ENCODE peak calls at places on chromosomes 12 and 14, in ten cellular contexts. One of them, this sample, is unnamed.

GRCh38 chr12:6829532-6830220 is 1.5 kb downstream of the P3H3 start:
- DNase-seq in AG09319: no peak
- DNase-seq in GM12865: no peak
- DNase-seq in CMK: no peak
- DNase-seq in stimulated activated CD8-positive, alpha-beta memory T cell treated with anti-CD3 and anti-CD28 coated beads, Interleukin-12 subunit alpha, Interleukin-12 subunit beta, amount 100 ng/mL, for 1 hour: no peak
- DNase-seq in ureter: no peak
- DNase-seq in foreskin fibroblast: no peak
- DNase-seq in iPS-NIHi11: peak
- DNase-seq in GM06990: no peak
- DNase-seq in Karpas-422: no peak
- DNase-seq in this sample: no peak

GRCh38 chr12:40986031-40986430 is 202.1 kb upstream of the PDZRN4 start:
- DNase-seq in foreskin fibroblast: no peak
- DNase-seq in GM12865: no peak
- DNase-seq in CMK: no peak
- DNase-seq in Karpas-422: no peak
- DNase-seq in AG09319: no peak
- DNase-seq in stimulated activated CD8-positive, alpha-beta memory T cell treated with anti-CD3 and anti-CD28 coated beads, Interleukin-12 subunit alpha, Interleukin-12 subunit beta, amount 100 ng/mL, for 1 hour: no peak
- DNase-seq in GM06990: no peak
- DNase-seq in iPS-NIHi11: no peak
- DNase-seq in ureter: no peak
- DNase-seq in this sample: no peak

GRCh38 chr14:101808020-101808641 is 46.6 kb downstream of the PPP2R5C start:
- DNase-seq in stimulated activated CD8-positive, alpha-beta memory T cell treated with anti-CD3 and anti-CD28 coated beads, Interleukin-12 subunit alpha, Interleukin-12 subunit beta, amount 100 ng/mL, for 1 hour: no peak
- DNase-seq in GM12865: no peak
- DNase-seq in ureter: no peak
- DNase-seq in GM06990: no peak
- DNase-seq in AG09319: no peak
- DNase-seq in iPS-NIHi11: peak
- DNase-seq in foreskin fibroblast: no peak
- DNase-seq in CMK: peak
- DNase-seq in Karpas-422: peak
- DNase-seq in this sample: no peak

GRCh38 chr12:65308001-65308400 is 29.5 kb downstream of the MSRB3 start:
- DNase-seq in ureter: no peak
- DNase-seq in GM12865: no peak
- DNase-seq in Karpas-422: no peak
- DNase-seq in CMK: no peak
- DNase-seq in AG09319: no peak
- DNase-seq in stimulated activated CD8-positive, alpha-beta memory T cell treated with anti-CD3 and anti-CD28 coated beads, Interleukin-12 subunit alpha, Interleukin-12 subunit beta, amount 100 ng/mL, for 1 hour: no peak
- DNase-seq in iPS-NIHi11: no peak
- DNase-seq in GM06990: no peak
- DNase-seq in foreskin fibroblast: peak
- DNase-seq in this sample: no peak

GRCh38 chr14:51304428-51304827 is 64.4 kb downstream of the TMX1 start:
- DNase-seq in GM12865: no peak
- DNase-seq in ureter: no peak
- DNase-seq in iPS-NIHi11: no peak
- DNase-seq in AG09319: no peak
- DNase-seq in CMK: no peak
- DNase-seq in Karpas-422: no peak
- DNase-seq in foreskin fibroblast: no peak
- DNase-seq in GM06990: no peak
- DNase-seq in stimulated activated CD8-positive, alpha-beta memory T cell treated with anti-CD3 and anti-CD28 coated beads, Interleukin-12 subunit alpha, Interleukin-12 subunit beta, amount 100 ng/mL, for 1 hour: no peak
- DNase-seq in this sample: no peak

GRCh38 chr12:111143216-111143756 is 222.9 kb upstream of the MYL2 start:
- DNase-seq in ureter: no peak
- DNase-seq in Karpas-422: no peak
- DNase-seq in foreskin fibroblast: no peak
- DNase-seq in AG09319: no peak
- DNase-seq in CMK: no peak
- DNase-seq in stimulated activated CD8-positive, alpha-beta memory T cell treated with anti-CD3 and anti-CD28 coated beads, Interleukin-12 subunit alpha, Interleukin-12 subunit beta, amount 100 ng/mL, for 1 hour: no peak
- DNase-seq in GM12865: no peak
- DNase-seq in iPS-NIHi11: no peak
- DNase-seq in GM06990: no peak
- DNase-seq in this sample: no peak

GRCh38 chr12:120468271-120468845 is 1.2 kb downstream of the SRSF9 start:
- DNase-seq in AG09319: peak
- DNase-seq in GM06990: peak
- DNase-seq in foreskin fibroblast: peak
- DNase-seq in ureter: peak
- DNase-seq in GM12865: peak
- DNase-seq in Karpas-422: peak
- DNase-seq in CMK: no peak
- DNase-seq in stimulated activated CD8-positive, alpha-beta memory T cell treated with anti-CD3 and anti-CD28 coated beads, Interleukin-12 subunit alpha, Interleukin-12 subunit beta, amount 100 ng/mL, for 1 hour: no peak
- DNase-seq in iPS-NIHi11: peak
- DNase-seq in this sample: no peak

GRCh38 chr14:67343601-67344230 is 15.9 kb downstream of the ATP6V1D start:
- DNase-seq in foreskin fibroblast: no peak
- DNase-seq in GM06990: no peak
- DNase-seq in AG09319: no peak
- DNase-seq in Karpas-422: no peak
- DNase-seq in CMK: no peak
- DNase-seq in iPS-NIHi11: no peak
- DNase-seq in stimulated activated CD8-positive, alpha-beta memory T cell treated with anti-CD3 and anti-CD28 coated beads, Interleukin-12 subunit alpha, Interleukin-12 subunit beta, amount 100 ng/mL, for 1 hour: no peak
- DNase-seq in ureter: no peak
- DNase-seq in GM12865: no peak
- DNase-seq in this sample: no peak

GRCh38 chr12:30999011-30999410 is 72.5 kb downstream of the TSPAN11 start:
- DNase-seq in GM12865: no peak
- DNase-seq in ureter: no peak
- DNase-seq in Karpas-422: no peak
- DNase-seq in AG09319: no peak
- DNase-seq in stimulated activated CD8-positive, alpha-beta memory T cell treated with anti-CD3 and anti-CD28 coated beads, Interleukin-12 subunit alpha, Interleukin-12 subunit beta, amount 100 ng/mL, for 1 hour: no peak
- DNase-seq in CMK: no peak
- DNase-seq in foreskin fibroblast: no peak
- DNase-seq in GM06990: no peak
- DNase-seq in iPS-NIHi11: no peak
- DNase-seq in this sample: no peak

GRCh38 chr12:53677612-53678133 is 1.8 kb upstream of the ATP5MC2 start:
- DNase-seq in foreskin fibroblast: no peak
- DNase-seq in CMK: no peak
- DNase-seq in iPS-NIHi11: no peak
- DNase-seq in AG09319: no peak
- DNase-seq in GM12865: no peak
- DNase-seq in stimulated activated CD8-positive, alpha-beta memory T cell treated with anti-CD3 and anti-CD28 coated beads, Interleukin-12 subunit alpha, Interleukin-12 subunit beta, amount 100 ng/mL, for 1 hour: no peak
- DNase-seq in GM06990: no peak
- DNase-seq in Karpas-422: no peak
- DNase-seq in ureter: no peak
- DNase-seq in this sample: no peak

GRCh38 chr14:63323148-63323547 is 4.4 kb upstream of the GPHB5 start:
- DNase-seq in ureter: no peak
- DNase-seq in Karpas-422: no peak
- DNase-seq in stimulated activated CD8-positive, alpha-beta memory T cell treated with anti-CD3 and anti-CD28 coated beads, Interleukin-12 subunit alpha, Interleukin-12 subunit beta, amount 100 ng/mL, for 1 hour: no peak
- DNase-seq in GM06990: no peak
- DNase-seq in foreskin fibroblast: no peak
- DNase-seq in iPS-NIHi11: no peak
- DNase-seq in CMK: no peak
- DNase-seq in GM12865: no peak
- DNase-seq in AG09319: no peak
- DNase-seq in this sample: no peak

GRCh38 chr14:35285168-35285990 is 6.8 kb upstream of the PSMA6 start:
- DNase-seq in Karpas-422: peak
- DNase-seq in GM12865: peak
- DNase-seq in foreskin fibroblast: peak
- DNase-seq in AG09319: no peak
- DNase-seq in stimulated activated CD8-positive, alpha-beta memory T cell treated with anti-CD3 and anti-CD28 coated beads, Interleukin-12 subunit alpha, Interleukin-12 subunit beta, amount 100 ng/mL, for 1 hour: no peak
- DNase-seq in CMK: no peak
- DNase-seq in iPS-NIHi11: no peak
- DNase-seq in ureter: no peak
- DNase-seq in GM06990: peak
- DNase-seq in this sample: no peak

GRCh38 chr14:99754141-99755067 is 38.8 kb upstream of the EML1 start:
- DNase-seq in Karpas-422: no peak
- DNase-seq in stimulated activated CD8-positive, alpha-beta memory T cell treated with anti-CD3 and anti-CD28 coated beads, Interleukin-12 subunit alpha, Interleukin-12 subunit beta, amount 100 ng/mL, for 1 hour: no peak
- DNase-seq in GM06990: no peak
- DNase-seq in ureter: no peak
- DNase-seq in iPS-NIHi11: no peak
- DNase-seq in foreskin fibroblast: no peak
- DNase-seq in GM12865: no peak
- DNase-seq in CMK: no peak
- DNase-seq in AG09319: no peak
- DNase-seq in this sample: no peak

GRCh38 chr12:4628406-4628805 is 20.4 kb downstream of the AKAP3 start:
- DNase-seq in CMK: no peak
- DNase-seq in stimulated activated CD8-positive, alpha-beta memory T cell treated with anti-CD3 and anti-CD28 coated beads, Interleukin-12 subunit alpha, Interleukin-12 subunit beta, amount 100 ng/mL, for 1 hour: no peak
- DNase-seq in AG09319: no peak
- DNase-seq in foreskin fibroblast: no peak
- DNase-seq in Karpas-422: no peak
- DNase-seq in GM06990: no peak
- DNase-seq in GM12865: no peak
- DNase-seq in ureter: no peak
- DNase-seq in iPS-NIHi11: no peak
- DNase-seq in this sample: no peak

GRCh38 chr14:86430807-86431206 is 900.9 kb downstream of the FLRT2 start:
- DNase-seq in foreskin fibroblast: peak
- DNase-seq in GM12865: no peak
- DNase-seq in ureter: no peak
- DNase-seq in Karpas-422: no peak
- DNase-seq in CMK: no peak
- DNase-seq in AG09319: peak
- DNase-seq in stimulated activated CD8-positive, alpha-beta memory T cell treated with anti-CD3 and anti-CD28 coated beads, Interleukin-12 subunit alpha, Interleukin-12 subunit beta, amount 100 ng/mL, for 1 hour: no peak
- DNase-seq in iPS-NIHi11: no peak
- DNase-seq in GM06990: no peak
- DNase-seq in this sample: no peak

GRCh38 chr12:100860611-100861010 is 66.0 kb downstream of the ANO4 start:
- DNase-seq in AG09319: no peak
- DNase-seq in foreskin fibroblast: no peak
- DNase-seq in GM12865: no peak
- DNase-seq in GM06990: no peak
- DNase-seq in ureter: no peak
- DNase-seq in Karpas-422: no peak
- DNase-seq in stimulated activated CD8-positive, alpha-beta memory T cell treated with anti-CD3 and anti-CD28 coated beads, Interleukin-12 subunit alpha, Interleukin-12 subunit beta, amount 100 ng/mL, for 1 hour: no peak
- DNase-seq in CMK: no peak
- DNase-seq in iPS-NIHi11: no peak
- DNase-seq in this sample: no peak

GRCh38 chr14:54364555-54365415 is 32.0 kb upstream of the CDKN3 start:
- DNase-seq in ureter: no peak
- DNase-seq in iPS-NIHi11: no peak
- DNase-seq in CMK: no peak
- DNase-seq in GM12865: no peak
- DNase-seq in GM06990: no peak
- DNase-seq in AG09319: no peak
- DNase-seq in Karpas-422: no peak
- DNase-seq in foreskin fibroblast: peak
- DNase-seq in stimulated activated CD8-positive, alpha-beta memory T cell treated with anti-CD3 and anti-CD28 coated beads, Interleukin-12 subunit alpha, Interleukin-12 subunit beta, amount 100 ng/mL, for 1 hour: no peak
- DNase-seq in this sample: no peak

GRCh38 chr14:55638665-55639064 is 58.7 kb downstream of the KTN1 start:
- DNase-seq in stimulated activated CD8-positive, alpha-beta memory T cell treated with anti-CD3 and anti-CD28 coated beads, Interleukin-12 subunit alpha, Interleukin-12 subunit beta, amount 100 ng/mL, for 1 hour: no peak
- DNase-seq in iPS-NIHi11: no peak
- DNase-seq in foreskin fibroblast: no peak
- DNase-seq in Karpas-422: no peak
- DNase-seq in AG09319: no peak
- DNase-seq in GM06990: no peak
- DNase-seq in ureter: no peak
- DNase-seq in CMK: no peak
- DNase-seq in GM12865: no peak
- DNase-seq in this sample: no peak

GRCh38 chr14:95533391-95533821 is 1.4 kb upstream of the GLRX5 start:
- DNase-seq in iPS-NIHi11: no peak
- DNase-seq in ureter: no peak
- DNase-seq in foreskin fibroblast: no peak
- DNase-seq in Karpas-422: peak
- DNase-seq in GM06990: peak
- DNase-seq in stimulated activated CD8-positive, alpha-beta memory T cell treated with anti-CD3 and anti-CD28 coated beads, Interleukin-12 subunit alpha, Interleukin-12 subunit beta, amount 100 ng/mL, for 1 hour: no peak
- DNase-seq in CMK: no peak
- DNase-seq in AG09319: no peak
- DNase-seq in GM12865: peak
- DNase-seq in this sample: no peak

GRCh38 chr12:89349814-89350213 is 2.5 kb downstream of the DUSP6 start:
- DNase-seq in GM06990: no peak
- DNase-seq in stimulated activated CD8-positive, alpha-beta memory T cell treated with anti-CD3 and anti-CD28 coated beads, Interleukin-12 subunit alpha, Interleukin-12 subunit beta, amount 100 ng/mL, for 1 hour: no peak
- DNase-seq in GM12865: no peak
- DNase-seq in AG09319: no peak
- DNase-seq in iPS-NIHi11: peak
- DNase-seq in CMK: no peak
- DNase-seq in foreskin fibroblast: peak
- DNase-seq in ureter: no peak
- DNase-seq in Karpas-422: peak
- DNase-seq in this sample: no peak

GRCh38 chr14:76377675-76378074 is 1.7 kb downstream of the ESRRB start:
- DNase-seq in stimulated activated CD8-positive, alpha-beta memory T cell treated with anti-CD3 and anti-CD28 coated beads, Interleukin-12 subunit alpha, Interleukin-12 subunit beta, amount 100 ng/mL, for 1 hour: no peak
- DNase-seq in GM06990: no peak
- DNase-seq in ureter: no peak
- DNase-seq in foreskin fibroblast: no peak
- DNase-seq in GM12865: no peak
- DNase-seq in Karpas-422: no peak
- DNase-seq in iPS-NIHi11: no peak
- DNase-seq in AG09319: no peak
- DNase-seq in CMK: no peak
- DNase-seq in this sample: no peak

GRCh38 chr12:25590021-25590721 is 37.1 kb upstream of the LMNTD1 start:
- DNase-seq in Karpas-422: no peak
- DNase-seq in GM12865: no peak
- DNase-seq in GM06990: no peak
- DNase-seq in AG09319: no peak
- DNase-seq in foreskin fibroblast: no peak
- DNase-seq in ureter: no peak
- DNase-seq in stimulated activated CD8-positive, alpha-beta memory T cell treated with anti-CD3 and anti-CD28 coated beads, Interleukin-12 subunit alpha, Interleukin-12 subunit beta, amount 100 ng/mL, for 1 hour: peak
- DNase-seq in CMK: no peak
- DNase-seq in iPS-NIHi11: no peak
- DNase-seq in this sample: no peak

GRCh38 chr12:122506393-122506938 is 5.7 kb upstream of the ZCCHC8 start:
- DNase-seq in GM06990: no peak
- DNase-seq in CMK: no peak
- DNase-seq in AG09319: no peak
- DNase-seq in GM12865: no peak
- DNase-seq in Karpas-422: no peak
- DNase-seq in stimulated activated CD8-positive, alpha-beta memory T cell treated with anti-CD3 and anti-CD28 coated beads, Interleukin-12 subunit alpha, Interleukin-12 subunit beta, amount 100 ng/mL, for 1 hour: no peak
- DNase-seq in iPS-NIHi11: no peak
- DNase-seq in foreskin fibroblast: no peak
- DNase-seq in ureter: no peak
- DNase-seq in this sample: no peak

GRCh38 chr14:36339817-36340216 is 19.4 kb upstream of the MBIP start:
- DNase-seq in stimulated activated CD8-positive, alpha-beta memory T cell treated with anti-CD3 and anti-CD28 coated beads, Interleukin-12 subunit alpha, Interleukin-12 subunit beta, amount 100 ng/mL, for 1 hour: no peak
- DNase-seq in AG09319: no peak
- DNase-seq in iPS-NIHi11: no peak
- DNase-seq in ureter: no peak
- DNase-seq in GM06990: no peak
- DNase-seq in CMK: no peak
- DNase-seq in foreskin fibroblast: no peak
- DNase-seq in Karpas-422: no peak
- DNase-seq in GM12865: no peak
- DNase-seq in this sample: no peak

This sample was measured in effector memory CD4-positive, alpha-beta T cell.